ENCODE peak calls at places on chromosomes 3 and 15, in six cellular contexts. A is esophagus muscularis mucosa, K is brain microvascular endothelial cell, L is coronary artery, N is IMR-90, G is prostate gland. D is an unnamed sample.

GRCh38 chr3:55030938-55031337 is 103.1 kb upstream of the LRTM1 start:
- DNase-seq in A (no peak), K (no peak), L (no peak), N (peak), G (no peak), D (no peak)

GRCh38 chr3:56894912-56895431 is 93.2 kb upstream of the ARHGEF3 start:
- DNase-seq in A (no peak), K (peak), L (no peak), N (peak), G (no peak), D (no peak)

GRCh38 chr15:44193651-44194396 is 1.2 kb downstream of the FRMD5 start:
- DNase-seq in A (no peak), K (peak), L (no peak), N (peak), G (no peak), D (peak)

GRCh38 chr3:171267089-171267488 is 193.1 kb downstream of the TNIK start:
- DNase-seq in A (no peak), K (no peak), L (no peak), N (no peak), G (peak), D (no peak)

GRCh38 chr3:65785065-65785645 is 253.6 kb downstream of the MAGI1 start:
- DNase-seq in A (no peak), K (peak), L (no peak), N (peak), G (peak), D (peak)

GRCh38 chr3:100954990-100955389 is 38.2 kb downstream of the ABI3BP start:
- DNase-seq in A (no peak), K (peak), L (peak), N (peak), G (no peak), D (peak)

GRCh38 chr15:83164409-83165404 is 42.9 kb downstream of the HDGFL3 start:
- DNase-seq in A (no peak), K (no peak), L (no peak), N (peak), G (no peak), D (peak)

GRCh38 chr3:156626104-156626503 is 48.3 kb upstream of the TIPARP start:
- DNase-seq in A (no peak), K (no peak), L (no peak), N (no peak), G (no peak), D (peak)

GRCh38 chr15:43776718-43777292 is at the start of gene ELL3:
- DNase-seq in A (peak), K (peak), L (peak), N (peak), G (peak), D (peak)

GRCh38 chr15:56821721-56822425 is 88.6 kb upstream of the ZNF280D start:
- DNase-seq in A (no peak), K (peak), L (no peak), N (peak), G (peak), D (peak)

GRCh38 chr15:42133892-42134502 is 22.4 kb downstream of the PLA2G4F start:
- DNase-seq in A (peak), K (no peak), L (no peak), N (peak), G (no peak), D (peak)

GRCh38 chr15:90915808-90916440 is 12.8 kb downstream of the MAN2A2 start:
- DNase-seq in A (no peak), K (peak), L (no peak), N (peak), G (no peak), D (no peak)

GRCh38 chr3:15633766-15634588 is 32.4 kb downstream of the BTD start:
- DNase-seq in A (no peak), K (no peak), L (no peak), N (peak), G (peak), D (no peak)

GRCh38 chr3:113232367-113232766 is 21.0 kb downstream of the BOC start:
- DNase-seq in A (no peak), K (no peak), L (no peak), N (peak), G (no peak), D (no peak)

DNA sequence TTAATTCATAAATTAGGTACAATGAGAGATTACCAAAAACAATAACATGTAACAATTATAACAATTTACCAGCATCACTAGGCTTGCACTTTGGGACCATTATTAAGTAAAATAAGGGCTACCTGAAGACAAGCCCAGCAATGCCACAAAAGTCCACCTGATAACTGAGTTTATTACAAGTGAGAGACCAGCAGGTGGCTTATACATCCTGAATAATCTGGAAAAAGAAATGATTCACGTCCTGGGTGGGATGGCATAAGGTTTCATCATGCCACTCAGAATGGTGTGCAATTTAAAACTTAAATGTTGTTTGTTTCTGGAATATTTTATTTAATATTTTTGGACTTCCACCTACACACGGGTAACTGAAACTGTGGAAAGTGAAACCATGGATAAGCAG is 1287.1 kb upstream of the GBE1 start:
- DNase-seq in A (no peak), K (no peak), L (no peak), N (no peak), G (no peak), D (no peak)
- TF ChIP-seq CTCF in A (no peak), K (no peak), L (no peak), N (no peak), G (no peak), D (no peak)

DNA sequence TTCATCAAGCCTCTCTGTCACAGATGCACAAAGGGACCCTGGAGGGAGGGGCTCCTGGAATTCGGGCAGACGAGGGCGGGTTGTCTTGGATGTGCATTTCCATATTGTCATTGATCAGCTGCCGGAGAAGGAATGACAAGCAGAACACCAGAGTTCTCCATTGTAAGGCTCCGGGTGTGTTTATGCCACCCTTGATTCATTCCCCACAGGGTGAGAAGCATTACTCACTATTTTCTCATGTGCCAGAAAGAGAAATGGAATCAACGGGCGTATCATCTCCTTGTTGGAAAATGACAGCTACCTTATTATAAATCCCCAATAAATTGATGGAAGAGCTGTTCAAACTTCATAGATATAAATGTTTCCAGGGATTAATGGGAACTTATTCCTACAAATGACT is 167.6 kb downstream of the EBLN2 start:
- DNase-seq in A (peak), K (no peak), L (no peak), N (no peak), G (no peak), D (no peak)
- H3K27ac ChIP-seq in A (no peak), K (no peak), L (no peak), N (no peak), G (no peak), D (no peak)

GRCh38 chr15:57909388-57909787 is 156.1 kb downstream of the ALDH1A2 start:
- DNase-seq in A (no peak), K (no peak), L (no peak), N (no peak), G (no peak), D (no peak)

GRCh38 chr15:57915827-57916531 is 149.5 kb downstream of the ALDH1A2 start:
- DNase-seq in A (no peak), K (no peak), L (no peak), N (no peak), G (no peak), D (no peak)

GRCh38 chr15:57914350-57915055 is 151.0 kb downstream of the ALDH1A2 start:
- DNase-seq in A (no peak), K (no peak), L (no peak), N (no peak), G (peak), D (no peak)

GRCh38 chr15:57910672-57911071 is 154.8 kb downstream of the ALDH1A2 start:
- DNase-seq in A (no peak), K (no peak), L (no peak), N (no peak), G (no peak), D (no peak)

DNA sequence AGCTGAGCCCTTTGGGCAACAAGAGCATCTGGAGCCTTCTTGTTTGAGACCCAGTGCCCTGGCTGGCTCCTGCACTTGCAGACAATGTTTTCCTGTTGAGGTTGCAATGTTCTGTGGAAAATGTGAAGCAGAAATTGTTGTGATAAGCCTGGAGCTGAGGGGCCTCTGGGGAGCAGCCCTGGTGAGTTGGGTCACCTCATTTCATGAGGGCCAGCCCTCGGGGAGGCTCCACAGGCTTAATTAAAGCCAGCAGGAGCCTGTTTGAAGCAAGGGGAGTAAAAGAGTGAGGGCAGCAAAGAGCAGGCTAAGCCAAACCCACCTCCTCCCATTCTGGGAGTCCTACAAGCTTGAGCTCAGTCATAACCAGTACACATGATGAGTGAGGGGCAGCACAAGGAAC is 154.3 kb downstream of the ALDH1A2 start:
- DNase-seq in A (no peak), K (no peak), L (no peak), N (no peak), G (no peak), D (no peak)
- TF ChIP-seq CTCF in A (no peak), K (no peak), L (no peak), N (no peak), G (no peak), D (no peak)

GRCh38 chr15:63360170-63360569 is 21.5 kb downstream of the CA12 start:
- DNase-seq in A (no peak), K (no peak), L (no peak), N (no peak), G (no peak), D (no peak)
- H3K27ac ChIP-seq in A (no peak), K (no peak), L (no peak), N (no peak), G (no peak), D (no peak)

GRCh38 chr15:68106656-68107055 is 52.5 kb downstream of the PIAS1 start:
- DNase-seq in A (no peak), K (peak), L (no peak), N (peak), G (no peak), D (no peak)
- TF ChIP-seq CTCF in A (no peak), K (no peak), L (no peak), N (no peak), G (no peak), D (no peak)

GRCh38 chr3:46844397-46844796 is 18.8 kb downstream of the MYL3 start:
- DNase-seq in A (peak), K (no peak), L (no peak), N (no peak), G (no peak), D (no peak)

GRCh38 chr3:46845860-46846623 is 17.2 kb downstream of the MYL3 start:
- DNase-seq in A (no peak), K (peak), L (no peak), N (peak), G (peak), D (peak)

GRCh38 chr3:46843508-46843907 is 19.7 kb downstream of the MYL3 start:
- DNase-seq in A (peak), K (no peak), L (no peak), N (no peak), G (no peak), D (no peak)

GRCh38 chr3:46845397-46845859 is 17.8 kb downstream of the MYL3 start:
- DNase-seq in A (no peak), K (peak), L (no peak), N (peak), G (no peak), D (no peak)

GRCh38 chr3:46844851-46845250 is 18.4 kb downstream of the MYL3 start:
- DNase-seq in A (no peak), K (no peak), L (no peak), N (no peak), G (no peak), D (no peak)
- H3K27ac ChIP-seq in A (peak), K (no peak), L (peak), N (no peak), G (peak), D (no peak)

GRCh38 chr15:100909582-100909981 is 9.6 kb upstream of the LRRK1 start:
- DNase-seq in A (no peak), K (no peak), L (peak), N (no peak), G (peak), D (no peak)

GRCh38 chr15:100910556-100910955 is 8.6 kb upstream of the LRRK1 start:
- DNase-seq in A (no peak), K (no peak), L (peak), N (no peak), G (no peak), D (no peak)

GRCh38 chr15:100908466-100908865 is 10.7 kb upstream of the LRRK1 start:
- DNase-seq in A (no peak), K (no peak), L (no peak), N (no peak), G (no peak), D (no peak)

GRCh38 chr15:100910119-100910518 is 9.0 kb upstream of the LRRK1 start:
- DNase-seq in A (no peak), K (no peak), L (peak), N (no peak), G (no peak), D (no peak)

GRCh38 chr15:100911086-100911485 is 8.1 kb upstream of the LRRK1 start:
- DNase-seq in A (no peak), K (no peak), L (peak), N (no peak), G (no peak), D (no peak)
- TF ChIP-seq CTCF in A (no peak), K (no peak), L (no peak), N (no peak), G (no peak), D (no peak)

DNA sequence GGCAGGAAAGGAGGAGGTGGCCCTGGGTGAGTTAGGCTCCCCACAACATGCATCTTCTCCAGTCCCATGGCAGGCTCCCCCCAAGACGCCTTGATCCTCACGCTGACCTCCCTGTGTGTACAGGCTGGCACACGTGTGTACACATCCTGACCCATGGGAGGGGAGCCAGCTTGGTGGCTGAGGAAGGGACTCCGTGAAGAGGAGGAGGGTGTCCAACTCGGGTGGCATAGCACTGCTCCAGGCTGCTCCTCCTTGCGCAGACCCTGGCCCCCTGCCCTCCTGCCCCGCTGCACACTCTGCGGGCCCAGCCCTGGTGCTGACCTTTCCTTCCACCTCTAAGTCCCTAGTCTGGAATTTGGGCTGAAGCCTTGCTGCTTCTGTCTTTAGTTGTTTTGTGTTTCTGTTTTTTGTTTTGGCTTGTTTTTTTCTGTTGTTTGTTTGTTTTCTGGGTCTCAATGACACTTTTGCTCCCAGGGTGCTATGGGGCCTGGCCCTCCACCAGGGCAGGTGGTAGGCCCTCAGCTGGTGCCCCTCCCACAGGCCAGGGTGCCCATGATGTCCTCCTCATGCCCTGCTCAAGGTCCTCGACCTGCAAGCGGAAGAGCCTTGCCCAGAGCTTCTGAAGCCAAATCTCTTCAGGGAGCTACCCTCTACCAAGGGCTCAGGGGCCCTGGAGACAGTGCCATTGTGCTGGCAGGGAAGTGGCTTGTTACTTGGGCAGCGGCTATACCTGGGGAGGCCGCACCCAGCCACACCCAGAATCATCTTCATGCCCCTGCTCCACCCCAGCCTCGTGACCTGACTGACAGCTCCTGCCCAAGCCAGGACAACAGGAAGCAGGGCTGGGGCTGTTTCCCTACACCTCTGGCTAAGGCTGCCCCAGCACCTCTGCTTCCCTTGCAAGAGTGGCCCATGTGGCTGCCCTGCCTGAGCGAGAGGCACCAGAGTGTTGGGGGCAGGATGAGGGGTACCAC is 5.1 kb downstream of the EPHB3 start:
- DNase-seq in A (no peak), K (no peak), L (peak), N (no peak), G (peak), D (peak)
- H3K27ac ChIP-seq in A (peak), K (no peak), L (peak), N (peak), G (peak), D (peak)

DNA sequence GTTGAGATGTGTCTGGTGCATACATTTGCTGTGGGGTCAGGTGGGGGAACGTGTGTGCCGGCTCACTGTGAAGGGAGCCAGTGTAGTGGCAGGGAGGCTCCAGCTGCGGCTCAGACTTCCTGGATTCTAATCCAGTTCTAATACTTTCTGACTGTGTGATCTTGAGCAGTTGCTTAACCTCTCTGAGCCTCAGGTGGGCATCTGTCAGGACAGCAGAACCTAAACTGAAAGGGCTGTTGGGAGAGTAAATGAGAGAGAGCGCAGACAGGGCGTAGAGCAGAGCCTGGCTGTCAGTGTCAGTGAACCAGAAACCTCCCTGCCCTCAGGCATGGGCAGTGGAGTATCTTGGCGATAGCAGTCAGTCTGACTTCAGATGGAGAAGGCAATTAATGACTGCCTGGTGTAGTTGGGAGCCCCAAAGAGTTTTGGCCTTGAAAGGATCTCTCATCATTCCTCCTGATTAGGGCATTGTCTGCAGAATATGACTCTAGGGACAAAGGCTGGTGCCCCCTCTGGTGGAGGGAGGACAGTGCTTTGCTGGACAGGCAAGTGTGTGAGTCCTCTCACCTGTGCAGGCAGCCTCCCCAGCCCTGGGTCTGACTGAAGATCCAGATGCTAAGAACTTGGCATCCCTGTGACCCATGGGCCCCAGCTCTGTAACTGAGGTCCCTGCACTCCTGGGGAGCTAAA is 9.6 kb downstream of the KBTBD13 start:
- DNase-seq in A (no peak), K (peak), L (no peak), N (peak), G (no peak), D (peak)
- TF ChIP-seq CTCF in A (peak), K (peak), L (no peak), N (peak), G (peak), D (peak)

DNA sequence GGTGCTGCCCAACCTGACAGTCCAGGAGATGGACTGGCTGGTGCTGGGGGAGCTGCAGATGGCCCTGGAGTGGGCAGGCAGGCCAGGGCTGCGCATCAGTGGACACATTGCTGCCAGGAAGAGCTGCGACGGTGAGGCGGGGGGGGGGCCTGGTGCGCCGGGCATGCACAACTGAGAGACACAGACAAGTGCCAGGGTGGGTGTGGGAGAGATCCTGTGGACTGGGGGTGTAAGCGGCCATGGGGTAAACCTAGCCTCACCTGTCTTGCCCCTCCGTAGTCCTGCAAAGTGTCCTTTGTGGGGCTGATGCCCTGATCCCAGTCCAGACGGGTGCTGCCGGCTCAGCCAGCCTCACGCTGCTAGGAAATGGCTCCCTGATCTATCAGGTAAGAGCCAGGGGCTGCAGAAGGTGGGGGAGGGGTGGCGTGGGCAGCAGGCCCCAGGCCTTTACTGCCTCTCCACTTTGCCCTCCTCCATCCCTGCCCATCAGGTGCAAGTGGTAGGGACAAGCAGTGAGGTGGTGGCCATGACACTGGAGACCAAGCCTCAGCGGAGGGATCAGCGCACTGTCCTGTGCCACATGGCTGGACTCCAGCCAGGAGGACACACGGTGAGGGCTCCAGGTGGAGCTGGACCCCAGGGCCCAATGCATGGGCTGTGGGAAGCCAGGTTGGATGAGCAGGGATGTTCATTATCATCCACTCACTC is 3.3 kb downstream of the CHRD start:
- DNase-seq in A (no peak), K (no peak), L (no peak), N (no peak), G (no peak), D (no peak)
- H3K27ac ChIP-seq in A (no peak), K (no peak), L (no peak), N (no peak), G (no peak), D (no peak)